ENCODE peak calls at places on chromosomes 11 and 22, in five cellular contexts. H, Z, P, L and S are unnamed samples.

GRCh38 chr11:34480339-34480738 is 33.3 kb downstream of the ELF5 start:
- DNase-seq in H (no peak), Z (peak), P (no peak), L (no peak), S (no peak)

GRCh38 chr22:47193606-47194316 is 431.3 kb downstream of the TBC1D22A start:
- DNase-seq in H (no peak), Z (no peak), P (no peak), L (no peak), S (no peak)

GRCh38 chr11:4884341-4884740 is 2.6 kb downstream of the OR51T1 start:
- DNase-seq in H (no peak), Z (no peak), P (no peak), L (no peak), S (no peak)

GRCh38 chr11:64970731-64971151 is 1.2 kb downstream of the MAJIN start:
- DNase-seq in H (no peak), Z (peak), P (peak), L (no peak), S (no peak)

GRCh38 chr11:11267312-11267711 is 85.7 kb downstream of the CSNK2A3 start:
- DNase-seq in H (no peak), Z (no peak), P (no peak), L (no peak), S (no peak)

GRCh38 chr11:75384438-75385080 is 14.8 kb upstream of the RPS3 start:
- DNase-seq in H (peak), Z (no peak), P (peak), L (peak), S (no peak)

GRCh38 chr11:113274708-113275582 is 39.4 kb upstream of the TTC12 start:
- DNase-seq in H (no peak), Z (peak), P (no peak), L (no peak), S (no peak)

GRCh38 chr22:22576244-22576988 is 17.4 kb upstream of the PRAME start:
- DNase-seq in H (no peak), Z (peak), P (no peak), L (no peak), S (no peak)

GRCh38 chr11:130148927-130149326 is 10.7 kb upstream of the ST14 start:
- DNase-seq in H (no peak), Z (no peak), P (no peak), L (no peak), S (no peak)

GRCh38 chr11:64489831-64490441 is 101.1 kb upstream of the SLC22A12 start:
- DNase-seq in H (peak), Z (peak), P (no peak), L (peak), S (peak)

GRCh38 chr22:29147241-29147919 is 58.3 kb upstream of the EMID1 start:
- DNase-seq in H (no peak), Z (no peak), P (no peak), L (peak), S (no peak)

GRCh38 chr11:45818961-45819605 is 14.1 kb downstream of the SLC35C1 start:
- DNase-seq in H (no peak), Z (no peak), P (no peak), L (no peak), S (no peak)

GRCh38 chr11:118045191-118045590 is 31.7 kb upstream of the TMPRSS4 start:
- DNase-seq in H (no peak), Z (no peak), P (no peak), L (no peak), S (peak)

GRCh38 chr11:77324508-77324907 is 23.0 kb upstream of the GDPD4 start:
- DNase-seq in H (no peak), Z (no peak), P (no peak), L (no peak), S (no peak)

GRCh38 chr11:121406291-121406690 is 45.8 kb upstream of the SORL1 start:
- DNase-seq in H (no peak), Z (no peak), P (no peak), L (no peak), S (no peak)

GRCh38 chr11:11391796-11392195 is 38.7 kb upstream of the CSNK2A3 start:
- DNase-seq in H (no peak), Z (peak), P (no peak), L (no peak), S (no peak)

GRCh38 chr11:12137005-12137690 is 26.8 kb downstream of the MICAL2 start:
- DNase-seq in H (no peak), Z (no peak), P (no peak), L (no peak), S (no peak)

GRCh38 chr11:69383946-69384547 is 90.1 kb downstream of the MYEOV start:
- DNase-seq in H (no peak), Z (no peak), P (no peak), L (no peak), S (no peak)

GRCh38 chr22:49664891-49665290 is 162.8 kb downstream of the BRD1 start:
- DNase-seq in H (no peak), Z (no peak), P (no peak), L (no peak), S (no peak)

GRCh38 chr22:48084041-48084748 is 1321.7 kb downstream of the TBC1D22A start:
- DNase-seq in H (no peak), Z (no peak), P (no peak), L (no peak), S (no peak)

GRCh38 chr11:65391007-65391406 is 4.6 kb downstream of the FRMD8 start:
- DNase-seq in H (no peak), Z (peak), P (no peak), L (no peak), S (no peak)

GRCh38 chr11:125952973-125953372 is 7.1 kb downstream of the VSIG10L2 start:
- DNase-seq in H (no peak), Z (no peak), P (no peak), L (no peak), S (no peak)